ENCODE peak calls at places on chromosome 22, in seven cellular contexts. One of them, this sample, is unnamed.

GRCh38 chr22:49010086-49010863 is 817.4 kb downstream of the BRD1 start:
- DNase-seq in uterus: no peak
- DNase-seq in IMR-90: no peak
- DNase-seq in spleen: peak; percentile 40
- DNase-seq in body of pancreas: peak; percentile 2
- DNase-seq in Peyer's patch: no peak
- DNase-seq in heart left ventricle: peak; percentile 15
- DNase-seq in this sample: no peak

GRCh38 chr22:48574776-48575566 is 1252.7 kb downstream of the BRD1 start:
- DNase-seq in IMR-90: no peak
- DNase-seq in heart left ventricle: peak; percentile 27
- DNase-seq in spleen: no peak
- DNase-seq in Peyer's patch: no peak
- DNase-seq in uterus: peak; percentile 31
- DNase-seq in body of pancreas: peak; percentile 62
- DNase-seq in this sample: no peak

GRCh38 chr22:39527481-39527961 is 5.0 kb downstream of the RPS19BP1 start:
- DNase-seq in uterus: no peak
- DNase-seq in heart left ventricle: no peak
- DNase-seq in spleen: no peak
- DNase-seq in Peyer's patch: peak; percentile 56
- DNase-seq in IMR-90: peak; percentile 27
- DNase-seq in body of pancreas: no peak
- DNase-seq in this sample: no peak

GRCh38 chr22:48804811-48805301 is 1022.8 kb downstream of the BRD1 start:
- DNase-seq in uterus: no peak
- DNase-seq in Peyer's patch: no peak
- DNase-seq in heart left ventricle: no peak
- DNase-seq in body of pancreas: no peak
- DNase-seq in spleen: peak; percentile 58
- DNase-seq in IMR-90: no peak
- DNase-seq in this sample: no peak

GRCh38 chr22:25668437-25668836 is 73.6 kb upstream of the MYO18B start:
- DNase-seq in uterus: peak; percentile 43
- DNase-seq in Peyer's patch: no peak
- DNase-seq in IMR-90: peak; percentile 52
- DNase-seq in spleen: no peak
- DNase-seq in body of pancreas: no peak
- DNase-seq in heart left ventricle: no peak
- DNase-seq in this sample: no peak

GRCh38 chr22:35684270-35684700 is 33.4 kb upstream of the APOL5 start:
- DNase-seq in uterus: no peak
- DNase-seq in IMR-90: peak; percentile 38
- DNase-seq in spleen: no peak
- DNase-seq in Peyer's patch: no peak
- DNase-seq in heart left ventricle: peak; percentile 44
- DNase-seq in body of pancreas: peak; percentile 21
- DNase-seq in this sample: no peak

GRCh38 chr22:35628732-35629131 is 11.6 kb upstream of the MB start:
- DNase-seq in body of pancreas: no peak
- DNase-seq in heart left ventricle: no peak
- DNase-seq in spleen: no peak
- DNase-seq in Peyer's patch: no peak
- DNase-seq in uterus: no peak
- DNase-seq in IMR-90: no peak
- DNase-seq in this sample: no peak

GRCh38 chr22:35313311-35314121 is 13.8 kb downstream of the TOM1 start:
- DNase-seq in spleen: peak; percentile 49
- DNase-seq in Peyer's patch: no peak
- DNase-seq in body of pancreas: peak; percentile 38
- DNase-seq in heart left ventricle: peak; percentile 81
- DNase-seq in uterus: peak; percentile 8
- DNase-seq in IMR-90: peak; percentile 96
- DNase-seq in this sample: no peak

GRCh38 chr22:17717708-17718107 is 56.6 kb downstream of the BID start:
- DNase-seq in IMR-90: peak; percentile 40
- DNase-seq in heart left ventricle: no peak
- DNase-seq in Peyer's patch: no peak
- DNase-seq in uterus: no peak
- DNase-seq in spleen: no peak
- DNase-seq in body of pancreas: no peak
- DNase-seq in this sample: no peak

GRCh38 chr22:48755332-48755949 is 1072.2 kb downstream of the BRD1 start:
- DNase-seq in body of pancreas: no peak
- DNase-seq in spleen: no peak
- DNase-seq in uterus: no peak
- DNase-seq in Peyer's patch: peak; percentile 5
- DNase-seq in heart left ventricle: no peak
- DNase-seq in IMR-90: no peak
- DNase-seq in this sample: no peak

GRCh38 chr22:39592104-39593060 is 21.8 kb downstream of the CACNA1I start:
- DNase-seq in heart left ventricle: no peak
- DNase-seq in spleen: no peak
- DNase-seq in uterus: no peak
- DNase-seq in IMR-90: peak; percentile 80
- DNase-seq in body of pancreas: peak; percentile 42
- DNase-seq in Peyer's patch: no peak
- DNase-seq in this sample: no peak

GRCh38 chr22:40853961-40854360 is 2.5 kb downstream of the ST13 start:
- DNase-seq in uterus: no peak
- DNase-seq in Peyer's patch: no peak
- DNase-seq in spleen: no peak
- DNase-seq in body of pancreas: no peak
- DNase-seq in heart left ventricle: no peak
- DNase-seq in IMR-90: no peak
- DNase-seq in this sample: no peak

GRCh38 chr22:46445771-46446485 is 91.5 kb downstream of the CELSR1 start:
- DNase-seq in IMR-90: no peak
- DNase-seq in spleen: no peak
- DNase-seq in Peyer's patch: no peak
- DNase-seq in body of pancreas: no peak
- DNase-seq in heart left ventricle: no peak
- DNase-seq in uterus: no peak
- DNase-seq in this sample: no peak

GRCh38 chr22:33111491-33111890 is 53.3 kb upstream of the SYN3 start:
- DNase-seq in IMR-90: no peak
- DNase-seq in Peyer's patch: no peak
- DNase-seq in spleen: no peak
- DNase-seq in body of pancreas: no peak
- DNase-seq in heart left ventricle: no peak
- DNase-seq in uterus: no peak
- DNase-seq in this sample: no peak

GRCh38 chr22:47205562-47205961 is 443.1 kb downstream of the TBC1D22A start:
- DNase-seq in Peyer's patch: no peak
- DNase-seq in spleen: no peak
- DNase-seq in body of pancreas: peak; percentile 7
- DNase-seq in uterus: no peak
- DNase-seq in IMR-90: no peak
- DNase-seq in heart left ventricle: no peak
- DNase-seq in this sample: no peak

GRCh38 chr22:27785818-27786217 is 15.7 kb downstream of the MN1 start:
- DNase-seq in heart left ventricle: no peak
- DNase-seq in spleen: no peak
- DNase-seq in Peyer's patch: no peak
- DNase-seq in body of pancreas: no peak
- DNase-seq in uterus: no peak
- DNase-seq in IMR-90: no peak
- DNase-seq in this sample: no peak

GRCh38 chr22:19721486-19722172 is 1.7 kb upstream of the GP1BB start:
- DNase-seq in spleen: no peak
- DNase-seq in IMR-90: no peak
- DNase-seq in heart left ventricle: peak; percentile 31
- DNase-seq in body of pancreas: no peak
- DNase-seq in Peyer's patch: no peak
- DNase-seq in uterus: no peak
- DNase-seq in this sample: no peak

GRCh38 chr22:19407649-19408606 is 23.6 kb downstream of the HIRA start:
- DNase-seq in heart left ventricle: peak; percentile 58
- DNase-seq in Peyer's patch: no peak
- DNase-seq in IMR-90: peak; percentile 29
- DNase-seq in uterus: no peak
- DNase-seq in spleen: no peak
- DNase-seq in body of pancreas: peak; percentile 54
- DNase-seq in this sample: no peak

GRCh38 chr22:20420157-20420842 is 17.3 kb downstream of the SCARF2 start:
- DNase-seq in spleen: peak; percentile 41
- DNase-seq in IMR-90: no peak
- DNase-seq in heart left ventricle: no peak
- DNase-seq in Peyer's patch: no peak
- DNase-seq in body of pancreas: no peak
- DNase-seq in uterus: no peak
- DNase-seq in this sample: no peak

GRCh38 chr22:42384506-42384905 is 47.7 kb downstream of the NFAM1 start:
- DNase-seq in body of pancreas: no peak
- DNase-seq in Peyer's patch: no peak
- DNase-seq in uterus: no peak
- DNase-seq in spleen: no peak
- DNase-seq in heart left ventricle: no peak
- DNase-seq in IMR-90: no peak
- DNase-seq in this sample: no peak

GRCh38 chr22:42930810-42931420 is 73.8 kb upstream of the ARFGAP3 start:
- DNase-seq in Peyer's patch: no peak
- DNase-seq in body of pancreas: peak; percentile 74
- DNase-seq in IMR-90: peak; percentile 52
- DNase-seq in uterus: no peak
- DNase-seq in heart left ventricle: peak; percentile 84
- DNase-seq in spleen: peak; percentile 73
- DNase-seq in this sample: no peak

GRCh38 chr22:28016781-28017557 is 97.9 kb upstream of the PITPNB start:
- DNase-seq in Peyer's patch: no peak
- DNase-seq in uterus: peak; percentile 12
- DNase-seq in spleen: peak; percentile 64
- DNase-seq in body of pancreas: peak; percentile 5
- DNase-seq in heart left ventricle: peak; percentile 27
- DNase-seq in IMR-90: no peak
- DNase-seq in this sample: no peak

GRCh38 chr22:48765595-48765994 is 1062.1 kb downstream of the BRD1 start:
- DNase-seq in body of pancreas: no peak
- DNase-seq in Peyer's patch: peak; percentile 9
- DNase-seq in heart left ventricle: no peak
- DNase-seq in uterus: no peak
- DNase-seq in IMR-90: no peak
- DNase-seq in spleen: no peak
- DNase-seq in this sample: no peak

GRCh38 chr22:40031766-40032470 is 37.2 kb downstream of the FAM83F start:
- DNase-seq in heart left ventricle: no peak
- DNase-seq in body of pancreas: no peak
- DNase-seq in spleen: peak; percentile 47
- DNase-seq in uterus: no peak
- DNase-seq in Peyer's patch: no peak
- DNase-seq in IMR-90: no peak
- DNase-seq in this sample: no peak

DNA sequence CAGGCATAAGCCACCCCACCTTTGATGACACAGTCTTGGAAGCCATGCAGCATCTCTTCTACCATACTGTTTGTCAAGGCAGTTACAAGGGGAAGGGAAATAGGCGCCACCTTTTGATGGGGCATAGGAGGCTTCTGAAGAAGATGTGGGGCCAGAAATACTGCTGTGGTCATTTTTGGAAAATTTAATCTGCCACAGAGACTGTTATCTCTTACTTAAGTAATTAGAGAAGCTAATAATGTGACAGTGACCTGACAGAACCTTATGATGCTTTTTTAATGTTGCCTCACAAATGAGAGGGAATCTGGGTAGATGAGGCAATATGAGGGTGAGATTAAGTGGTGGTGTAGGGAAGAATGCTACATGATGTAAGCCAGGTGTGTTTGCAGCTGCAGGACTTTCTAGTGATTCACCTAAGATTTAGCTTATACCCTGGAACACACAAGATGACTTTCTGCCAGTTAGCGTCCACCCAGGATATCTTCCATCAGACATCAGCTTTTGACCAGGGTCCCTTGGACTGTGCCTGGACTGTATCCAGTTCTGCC is 34.3 kb upstream of the ADORA2A start:
- DNase-seq in heart left ventricle: no peak
- DNase-seq in IMR-90: no peak
- DNase-seq in body of pancreas: no peak
- DNase-seq in Peyer's patch: no peak
- DNase-seq in uterus: no peak
- DNase-seq in spleen: no peak
- DNase-seq in this sample: no peak
- TF ChIP-seq POLR2A in heart left ventricle: no peak
- TF ChIP-seq POLR2A in IMR-90: no peak
- TF ChIP-seq POLR2A in body of pancreas: no peak
- TF ChIP-seq POLR2A in Peyer's patch: no peak
- TF ChIP-seq POLR2A in uterus: no peak
- TF ChIP-seq POLR2A in spleen: no peak
- TF ChIP-seq POLR2A in this sample: no peak

GRCh38 chr22:21949948-21950347 is 2.7 kb downstream of the PPM1F start:
- DNase-seq in IMR-90: no peak
- DNase-seq in uterus: no peak
- DNase-seq in body of pancreas: no peak
- DNase-seq in Peyer's patch: no peak
- DNase-seq in heart left ventricle: no peak
- DNase-seq in spleen: peak; percentile 64
- DNase-seq in this sample: no peak
- TF ChIP-seq POLR2A in IMR-90: no peak
- TF ChIP-seq POLR2A in uterus: no peak
- TF ChIP-seq POLR2A in body of pancreas: no peak
- TF ChIP-seq POLR2A in Peyer's patch: no peak
- TF ChIP-seq POLR2A in heart left ventricle: no peak
- TF ChIP-seq POLR2A in spleen: no peak
- TF ChIP-seq POLR2A in this sample: no peak

DNA sequence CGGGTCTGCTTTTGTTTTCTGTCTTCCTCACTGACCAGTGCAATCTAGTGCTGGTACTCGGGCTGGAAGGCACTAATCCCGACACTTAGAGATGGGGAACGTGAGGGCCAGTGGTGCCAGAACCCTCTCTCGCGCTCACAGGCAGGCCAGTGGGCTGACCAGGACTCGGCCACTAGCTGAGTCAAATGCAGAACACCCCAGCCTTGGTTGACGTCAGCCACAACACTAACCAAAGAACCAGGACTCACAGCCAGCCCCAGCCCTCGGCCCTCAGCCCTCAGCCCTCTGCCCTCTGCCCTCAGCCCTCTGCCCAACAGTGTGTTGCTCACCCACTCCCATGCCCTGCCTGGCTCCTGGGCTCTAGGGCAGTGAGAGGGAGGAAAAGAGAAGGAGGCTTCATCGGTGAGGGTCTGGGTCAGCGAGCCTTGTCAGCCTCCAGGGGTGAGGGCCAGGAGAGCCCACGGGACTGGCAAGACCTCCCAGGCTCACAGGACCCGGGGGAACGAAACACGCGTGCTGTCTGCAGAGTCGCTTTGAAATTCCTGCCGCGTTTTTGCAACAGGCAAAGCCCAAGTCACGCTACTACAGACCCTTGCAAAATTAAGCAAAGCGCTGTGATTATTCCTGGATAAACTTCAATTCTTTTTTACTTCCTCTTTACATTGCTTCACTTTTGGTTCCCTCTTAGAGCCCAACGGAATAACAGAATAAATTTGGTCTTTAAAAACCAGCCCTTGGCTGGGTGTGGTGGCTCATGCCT is 27.5 kb downstream of the KIAA0930 start:
- DNase-seq in spleen: peak; percentile 76
- DNase-seq in Peyer's patch: no peak
- DNase-seq in IMR-90: peak; percentile 81
- DNase-seq in body of pancreas: no peak
- DNase-seq in heart left ventricle: peak; percentile 71
- DNase-seq in uterus: peak; percentile 49
- DNase-seq in this sample: no peak
- TF ChIP-seq POLR2A in spleen: no peak
- TF ChIP-seq POLR2A in Peyer's patch: no peak
- TF ChIP-seq POLR2A in IMR-90: peak; percentile 74
- TF ChIP-seq POLR2A in body of pancreas: no peak
- TF ChIP-seq POLR2A in heart left ventricle: no peak
- TF ChIP-seq POLR2A in uterus: no peak
- TF ChIP-seq POLR2A in this sample: no peak

GRCh38 chr22:50342651-50343540 is at the start of gene PPP6R2:
- DNase-seq in spleen: peak; percentile 97
- DNase-seq in IMR-90: peak; percentile 35
- DNase-seq in heart left ventricle: peak; percentile 90
- DNase-seq in body of pancreas: peak; percentile 88
- DNase-seq in uterus: peak; percentile 88
- DNase-seq in Peyer's patch: peak; percentile 84
- DNase-seq in this sample: no peak
- TF ChIP-seq POLR2A in spleen: no peak
- TF ChIP-seq POLR2A in IMR-90: peak; percentile 61
- TF ChIP-seq POLR2A in heart left ventricle: no peak
- TF ChIP-seq POLR2A in body of pancreas: peak; percentile 31
- TF ChIP-seq POLR2A in uterus: peak; percentile 58
- TF ChIP-seq POLR2A in Peyer's patch: no peak
- TF ChIP-seq POLR2A in this sample: peak; percentile 74

This sample was measured in GM12878.